ENCODE peak calls at places on chromosome 21, in four cellular contexts. One of them, this sample, is unnamed.

GRCh38 chr21:32463889-32464300 is 51.4 kb downstream of the EVA1C start:
- DNase-seq in naive thymus-derived CD4-positive, alpha-beta T cell: no peak
- DNase-seq in ovary: peak; percentile 46
- DNase-seq in transverse colon: no peak
- DNase-seq in this sample: no peak

GRCh38 chr21:16195896-16196443 is 466.2 kb downstream of the USP25 start:
- DNase-seq in naive thymus-derived CD4-positive, alpha-beta T cell: no peak
- DNase-seq in ovary: no peak
- DNase-seq in transverse colon: no peak
- DNase-seq in this sample: no peak

GRCh38 chr21:44392185-44392584 is 38.8 kb downstream of the TRPM2 start:
- DNase-seq in transverse colon: no peak
- DNase-seq in naive thymus-derived CD4-positive, alpha-beta T cell: no peak
- DNase-seq in ovary: no peak
- DNase-seq in this sample: no peak

GRCh38 chr21:35738342-35738961 is 321.9 kb downstream of the SETD4 start:
- DNase-seq in transverse colon: no peak
- DNase-seq in ovary: no peak
- DNase-seq in naive thymus-derived CD4-positive, alpha-beta T cell: no peak
- DNase-seq in this sample: no peak

GRCh38 chr21:39863111-39863510 is 4.1 kb upstream of the PCP4 start:
- DNase-seq in naive thymus-derived CD4-positive, alpha-beta T cell: no peak
- DNase-seq in transverse colon: peak; percentile 13
- DNase-seq in ovary: no peak
- DNase-seq in this sample: no peak

GRCh38 chr21:35652872-35653271 is 407.5 kb downstream of the SETD4 start:
- DNase-seq in ovary: no peak
- DNase-seq in naive thymus-derived CD4-positive, alpha-beta T cell: no peak
- DNase-seq in transverse colon: no peak
- DNase-seq in this sample: no peak

GRCh38 chr21:46052703-46053651 is 44.9 kb upstream of the COL6A2 start:
- DNase-seq in transverse colon: no peak
- DNase-seq in ovary: peak; percentile 24
- DNase-seq in naive thymus-derived CD4-positive, alpha-beta T cell: no peak
- DNase-seq in this sample: no peak

GRCh38 chr21:26881504-26882228 is 36.5 kb upstream of the ADAMTS1 start:
- DNase-seq in ovary: no peak
- DNase-seq in naive thymus-derived CD4-positive, alpha-beta T cell: no peak
- DNase-seq in transverse colon: no peak
- DNase-seq in this sample: no peak

GRCh38 chr21:26167593-26167992 is 3.0 kb downstream of the APP start:
- DNase-seq in transverse colon: no peak
- DNase-seq in naive thymus-derived CD4-positive, alpha-beta T cell: no peak
- DNase-seq in ovary: no peak
- DNase-seq in this sample: no peak

GRCh38 chr21:35775778-35776515 is 284.4 kb downstream of the SETD4 start:
- DNase-seq in naive thymus-derived CD4-positive, alpha-beta T cell: no peak
- DNase-seq in ovary: no peak
- DNase-seq in transverse colon: no peak
- DNase-seq in this sample: no peak

GRCh38 chr21:31444061-31444460 is 100.0 kb upstream of the TIAM1 start:
- DNase-seq in ovary: no peak
- DNase-seq in naive thymus-derived CD4-positive, alpha-beta T cell: no peak
- DNase-seq in transverse colon: no peak
- DNase-seq in this sample: no peak

GRCh38 chr21:44300262-44300959 is 558 bp downstream of the PFKL start:
- DNase-seq in naive thymus-derived CD4-positive, alpha-beta T cell: peak; percentile 39
- DNase-seq in ovary: peak; percentile 73
- DNase-seq in transverse colon: peak; percentile 87
- DNase-seq in this sample: peak; percentile 39

GRCh38 chr21:44892536-44893277 is 19.2 kb upstream of the PTTG1IP start:
- DNase-seq in transverse colon: peak; percentile 74
- DNase-seq in ovary: peak; percentile 46
- DNase-seq in naive thymus-derived CD4-positive, alpha-beta T cell: peak; percentile 80
- DNase-seq in this sample: peak; percentile 53

GRCh38 chr21:45868488-45868887 is 113.1 kb upstream of the COL6A1 start:
- DNase-seq in transverse colon: no peak
- DNase-seq in naive thymus-derived CD4-positive, alpha-beta T cell: no peak
- DNase-seq in ovary: no peak
- DNase-seq in this sample: no peak

GRCh38 chr21:35737899-35738341 is 322.4 kb downstream of the SETD4 start:
- DNase-seq in transverse colon: no peak
- DNase-seq in naive thymus-derived CD4-positive, alpha-beta T cell: no peak
- DNase-seq in ovary: no peak
- DNase-seq in this sample: no peak

GRCh38 chr21:39087238-39087975 is 95.8 kb downstream of the PSMG1 start:
- DNase-seq in naive thymus-derived CD4-positive, alpha-beta T cell: no peak
- DNase-seq in transverse colon: no peak
- DNase-seq in ovary: no peak
- DNase-seq in this sample: no peak

GRCh38 chr21:40433575-40433974 is 413.4 kb downstream of the DSCAM start:
- DNase-seq in naive thymus-derived CD4-positive, alpha-beta T cell: no peak
- DNase-seq in transverse colon: no peak
- DNase-seq in ovary: no peak
- DNase-seq in this sample: no peak

GRCh38 chr21:45001134-45002095 is 61.6 kb downstream of the SLX9 start:
- DNase-seq in transverse colon: peak; percentile 63
- DNase-seq in ovary: peak; percentile 28
- DNase-seq in naive thymus-derived CD4-positive, alpha-beta T cell: no peak
- DNase-seq in this sample: no peak

GRCh38 chr21:45523411-45524101 is 18.7 kb downstream of the SLC19A1 start:
- DNase-seq in transverse colon: peak; percentile 6
- DNase-seq in ovary: peak; percentile 22
- DNase-seq in naive thymus-derived CD4-positive, alpha-beta T cell: no peak
- DNase-seq in this sample: no peak

GRCh38 chr21:21845901-21846396 is 847.7 kb downstream of the NCAM2 start:
- DNase-seq in transverse colon: no peak
- DNase-seq in naive thymus-derived CD4-positive, alpha-beta T cell: no peak
- DNase-seq in ovary: no peak
- DNase-seq in this sample: no peak

GRCh38 chr21:44455524-44456206 is 355 bp downstream of the LRRC3 start:
- DNase-seq in ovary: no peak
- DNase-seq in naive thymus-derived CD4-positive, alpha-beta T cell: peak; percentile 60
- DNase-seq in transverse colon: peak; percentile 59
- DNase-seq in this sample: no peak

GRCh38 chr21:31543191-31543590 is 116.3 kb upstream of the SOD1 start:
- DNase-seq in naive thymus-derived CD4-positive, alpha-beta T cell: no peak
- DNase-seq in ovary: no peak
- DNase-seq in transverse colon: no peak
- DNase-seq in this sample: no peak

GRCh38 chr21:41508415-41509205 is 652 bp upstream of the TMPRSS2 start:
- DNase-seq in naive thymus-derived CD4-positive, alpha-beta T cell: no peak
- DNase-seq in ovary: no peak
- DNase-seq in transverse colon: no peak
- DNase-seq in this sample: no peak
- H3K27ac ChIP-seq in naive thymus-derived CD4-positive, alpha-beta T cell: no peak overlapping the region
- H3K27ac ChIP-seq in ovary: no peak overlapping the region
- H3K27ac ChIP-seq in transverse colon: peak overlapping the region; percentile 92
- H3K27ac ChIP-seq in this sample: no peak overlapping the region

GRCh38 chr21:42515708-42516502 is 2.3 kb downstream of the SLC37A1 start:
- DNase-seq in naive thymus-derived CD4-positive, alpha-beta T cell: no peak
- DNase-seq in ovary: no peak
- DNase-seq in transverse colon: peak; percentile 60
- DNase-seq in this sample: no peak
- H3K4me3 ChIP-seq in naive thymus-derived CD4-positive, alpha-beta T cell: no peak overlapping the region
- H3K4me3 ChIP-seq in ovary: no peak overlapping the region
- H3K4me3 ChIP-seq in transverse colon: peak overlapping the region; percentile 90
- H3K4me3 ChIP-seq in this sample: no peak overlapping the region

GRCh38 chr21:36882776-36883175 is 83.7 kb downstream of the HLCS start:
- DNase-seq in naive thymus-derived CD4-positive, alpha-beta T cell: no peak
- DNase-seq in ovary: no peak
- DNase-seq in transverse colon: no peak
- DNase-seq in this sample: no peak

GRCh38 chr21:36887983-36888382 is 78.5 kb downstream of the HLCS start:
- DNase-seq in transverse colon: no peak
- DNase-seq in ovary: no peak
- DNase-seq in naive thymus-derived CD4-positive, alpha-beta T cell: no peak
- DNase-seq in this sample: no peak

GRCh38 chr21:36879827-36880226 is 86.6 kb downstream of the HLCS start:
- DNase-seq in naive thymus-derived CD4-positive, alpha-beta T cell: no peak
- DNase-seq in transverse colon: no peak
- DNase-seq in ovary: no peak
- DNase-seq in this sample: no peak

GRCh38 chr21:36881223-36881622 is 85.2 kb downstream of the HLCS start:
- DNase-seq in transverse colon: no peak
- DNase-seq in ovary: no peak
- DNase-seq in naive thymus-derived CD4-positive, alpha-beta T cell: no peak
- DNase-seq in this sample: no peak

DNA sequence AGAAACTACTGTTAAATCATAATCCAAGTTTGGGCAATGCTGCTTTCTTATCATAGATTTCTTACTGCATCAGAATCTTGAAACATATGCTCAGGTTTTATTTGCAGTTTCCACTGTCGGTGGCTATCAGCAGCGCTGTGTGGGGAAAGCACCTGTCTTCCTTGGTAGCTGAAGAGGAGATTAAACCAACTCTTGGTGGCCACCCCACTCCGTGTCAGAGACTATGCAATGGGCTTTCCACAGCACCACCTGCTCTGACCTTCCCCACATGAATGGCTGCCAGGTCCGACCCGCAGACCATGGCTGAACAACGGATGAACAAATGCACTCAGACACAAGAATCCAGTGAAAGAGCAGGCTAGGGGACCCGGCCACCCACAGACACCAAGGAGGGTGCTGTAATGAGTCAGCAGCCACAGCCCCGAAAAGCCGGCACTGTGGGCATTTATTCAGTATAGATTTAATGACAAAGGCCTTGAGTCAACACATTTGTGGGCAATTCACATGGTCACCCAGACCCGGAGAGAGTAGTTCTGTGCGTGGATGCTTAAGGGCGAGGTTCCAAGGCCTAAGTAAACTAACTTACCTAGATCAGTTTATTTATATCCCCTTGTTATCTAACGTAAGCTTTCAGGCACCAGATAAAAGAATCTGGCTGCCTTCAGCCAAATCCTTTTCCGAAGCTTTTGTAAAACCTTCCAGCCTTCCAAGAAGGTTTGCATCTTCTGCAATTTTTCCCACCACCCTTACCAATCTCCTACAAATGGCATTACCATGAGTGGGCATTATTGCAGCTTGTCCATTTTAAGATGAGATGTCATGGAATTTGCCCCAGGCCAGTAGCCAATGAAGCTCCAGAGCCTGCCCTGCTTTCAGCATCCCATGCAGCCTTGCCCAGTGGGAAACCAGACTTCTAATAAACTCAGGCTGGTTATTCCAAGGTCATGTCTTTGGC is 82.7 kb downstream of the HLCS start:
- DNase-seq in ovary: no peak
- DNase-seq in transverse colon: no peak
- DNase-seq in naive thymus-derived CD4-positive, alpha-beta T cell: no peak
- DNase-seq in this sample: no peak
- H3K9me3 ChIP-seq in ovary: no peaks in the 10 kb centered on the region
- H3K9me3 ChIP-seq in transverse colon: no peaks in the 10 kb centered on the region
- H3K9me3 ChIP-seq in naive thymus-derived CD4-positive, alpha-beta T cell: no peaks in the 10 kb centered on the region
- H3K9me3 ChIP-seq in this sample: no peaks in the 10 kb centered on the region

GRCh38 chr21:23725576-23725975 is 1881.7 kb downstream of the MRPL39 start:
- DNase-seq in ovary: no peak
- DNase-seq in naive thymus-derived CD4-positive, alpha-beta T cell: no peak
- DNase-seq in transverse colon: no peak
- DNase-seq in this sample: no peak
- H3K27ac ChIP-seq in ovary: no peak overlapping the region
- H3K27ac ChIP-seq in naive thymus-derived CD4-positive, alpha-beta T cell: no peak overlapping the region
- H3K27ac ChIP-seq in transverse colon: no peak overlapping the region
- H3K27ac ChIP-seq in this sample: no peak overlapping the region